ENCODE peak calls at places on chromosomes 5 and 9, in five cellular contexts. A, C, X, R and P are unnamed samples. For H3K36me3, the result is how much of the 10 kb centered on the place peaks cover.

GRCh38 chr5:122870219-122870856 is 24.9 kb downstream of the SNX24 start:
- DNase-seq in A (no peak), C (no peak), X (peak), R (no peak), P (no peak)

GRCh38 chr9:119370816-119371215 is 1.6 kb upstream of the BRINP1 start:
- DNase-seq in A (peak), C (peak), X (peak), R (peak), P (peak)

GRCh38 chr9:133533878-133534277 is 626 bp upstream of the ADAMTSL2 start:
- DNase-seq in A (no peak), C (no peak), X (peak), R (no peak), P (no peak)

GRCh38 chr9:133855802-133856592 is 117.8 kb upstream of the SARDH start:
- DNase-seq in A (no peak), C (no peak), X (peak), R (peak), P (peak)

GRCh38 chr5:132466453-132467291 is 23.9 kb downstream of the IRF1 start:
- DNase-seq in A (no peak), C (peak), X (peak), R (peak), P (peak)

GRCh38 chr5:56299212-56299611 is 66.1 kb upstream of the ANKRD55 start:
- DNase-seq in A (no peak), C (peak), X (no peak), R (no peak), P (no peak)

GRCh38 chr5:79588645-79589044 is 23.6 kb upstream of the TENT2 start:
- DNase-seq in A (no peak), C (no peak), X (no peak), R (no peak), P (no peak)

GRCh38 chr5:1073239-1074102 is 38.4 kb downstream of the SLC12A7 start:
- DNase-seq in A (no peak), C (no peak), X (no peak), R (no peak), P (no peak)

GRCh38 chr5:88687253-88687955 is 195.6 kb downstream of the MEF2C start:
- DNase-seq in A (no peak), C (no peak), X (no peak), R (no peak), P (no peak)

GRCh38 chr9:22913026-22913425 is 466.4 kb downstream of the DMRTA1 start:
- DNase-seq in A (no peak), C (no peak), X (peak), R (no peak), P (no peak)

GRCh38 chr9:13899924-13900323 is 414.0 kb downstream of the NFIB start:
- DNase-seq in A (no peak), C (no peak), X (no peak), R (no peak), P (peak)

GRCh38 chr9:2623046-2623865 is 1.7 kb downstream of the VLDLR start:
- DNase-seq in A (no peak), C (peak), X (peak), R (peak), P (peak)

GRCh38 chr5:79929095-79929494 is 62.0 kb downstream of the MTX3 start:
- DNase-seq in A (no peak), C (no peak), X (no peak), R (no peak), P (no peak)

GRCh38 chr5:138051441-138052296 is 18.8 kb upstream of the FAM13B start:
- DNase-seq in A (no peak), C (no peak), X (no peak), R (no peak), P (no peak)

GRCh38 chr5:7991125-7991821 is 122.3 kb downstream of the MTRR start:
- DNase-seq in A (peak), C (no peak), X (no peak), R (no peak), P (no peak)

GRCh38 chr5:151492729-151493128 is 45.3 kb downstream of the SLC36A1 start:
- DNase-seq in A (peak), C (no peak), X (peak), R (no peak), P (no peak)

GRCh38 chr9:120663380-120663779 is 50.9 kb downstream of the MEGF9 start:
- DNase-seq in A (no peak), C (no peak), X (no peak), R (no peak), P (no peak)

GRCh38 chr5:143932584-143932983 is 120.6 kb downstream of the HMHB1 start:
- DNase-seq in A (no peak), C (no peak), X (no peak), R (no peak), P (no peak)

GRCh38 chr9:134190232-134191121 is 26.1 kb upstream of the RNU6ATAC start:
- DNase-seq in A (no peak), C (no peak), X (no peak), R (no peak), P (peak)

GRCh38 chr5:18745591-18745987 is 1111.3 kb downstream of the TAF11L14 start:
- DNase-seq in A (peak), C (no peak), X (no peak), R (peak), P (peak)

GRCh38 chr5:53922508-53923498 is 362.4 kb downstream of the NDUFS4 start:
- DNase-seq in A (no peak), C (no peak), X (no peak), R (no peak), P (no peak)

GRCh38 chr9:131641618-131642495 is 96.5 kb downstream of the PRRT1B start:
- DNase-seq in A (no peak), C (no peak), X (peak), R (no peak), P (no peak)

GRCh38 chr5:27778121-27778520 is 739.7 kb upstream of the CDH9 start:
- DNase-seq in A (no peak), C (no peak), X (no peak), R (no peak), P (no peak)

GRCh38 chr9:134811079-134811672 is 69.4 kb upstream of the FCN2 start:
- DNase-seq in A (no peak), C (no peak), X (no peak), R (no peak), P (no peak)

GRCh38 chr5:94558028-94558427 is 60.4 kb downstream of the KIAA0825 start:
- DNase-seq in A (no peak), C (no peak), X (no peak), R (no peak), P (no peak)

GRCh38 chr5:7471710-7472109 is 75.8 kb downstream of the ADCY2 start:
- DNase-seq in A (no peak), C (no peak), X (no peak), R (no peak), P (no peak)

GRCh38 chr9:93127395-93127911 is 6.6 kb downstream of the NINJ1 start:
- DNase-seq in A (no peak), C (peak), X (peak), R (no peak), P (peak)

GRCh38 chr5:173598686-173599085 is 17.8 kb downstream of the BOD1 start:
- DNase-seq in A (no peak), C (no peak), X (peak), R (no peak), P (no peak)

GRCh38 chr9:90002299-90003045 is 397.7 kb downstream of the GADD45G start:
- DNase-seq in A (no peak), C (no peak), X (no peak), R (no peak), P (no peak)

GRCh38 chr9:91316093-91316492 is 45.6 kb downstream of the AUH start:
- DNase-seq in A (no peak), C (no peak), X (no peak), R (no peak), P (no peak)

GRCh38 chr9:91320299-91320698 is 41.4 kb downstream of the AUH start:
- DNase-seq in A (no peak), C (no peak), X (no peak), R (no peak), P (no peak)

DNA sequence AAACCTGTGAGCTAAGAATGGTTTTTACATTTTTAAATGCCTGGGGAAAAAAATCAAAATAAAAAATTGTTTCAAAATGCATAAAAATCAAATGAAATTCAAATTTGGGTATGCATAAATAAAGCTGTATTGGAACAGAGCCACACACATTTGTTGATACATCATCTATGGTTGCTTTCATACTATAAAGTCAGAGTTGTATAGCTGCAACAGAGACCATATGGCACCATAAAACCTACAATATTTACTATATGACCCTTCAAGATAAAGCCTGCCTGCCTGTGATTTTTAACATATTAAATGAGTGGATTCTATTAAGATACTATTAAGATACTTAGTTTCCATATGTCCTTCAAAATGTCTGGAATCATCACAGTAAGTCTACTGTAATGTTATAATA is 40.0 kb downstream of the AUH start:
- DNase-seq in A (no peak), C (no peak), X (no peak), R (no peak), P (no peak)
- H3K36me3 ChIP-seq in A (under half), C (under half), X (under half), R (under half), P (under half)

GRCh38 chr5:38167562-38167996 is 90.8 kb upstream of the EGFLAM start:
- DNase-seq in A (no peak), C (peak), X (no peak), R (no peak), P (no peak)
- H3K4me3 ChIP-seq in A (no peak), C (peak), X (no peak), R (no peak), P (no peak)

GRCh38 chr9:103266064-103266463 is 270.9 kb downstream of the CYLC2 start:
- DNase-seq in A (no peak), C (no peak), X (no peak), R (no peak), P (no peak)
- TF ChIP-seq CTCF in A (no peak), C (no peak), X (no peak), R (no peak), P (no peak)

GRCh38 chr5:14745188-14745563 is 80.7 kb downstream of the OTULIN start:
- DNase-seq in A (no peak), C (no peak), X (no peak), R (no peak), P (no peak)

GRCh38 chr5:14743601-14744295 is 79.2 kb downstream of the OTULIN start:
- DNase-seq in A (peak), C (no peak), X (peak), R (no peak), P (no peak)

GRCh38 chr5:14748180-14748900 is 83.8 kb downstream of the OTULIN start:
- DNase-seq in A (peak), C (no peak), X (no peak), R (no peak), P (no peak)

GRCh38 chr5:14744296-14745187 is 80.0 kb downstream of the OTULIN start:
- DNase-seq in A (no peak), C (peak), X (no peak), R (peak), P (no peak)

DNA sequence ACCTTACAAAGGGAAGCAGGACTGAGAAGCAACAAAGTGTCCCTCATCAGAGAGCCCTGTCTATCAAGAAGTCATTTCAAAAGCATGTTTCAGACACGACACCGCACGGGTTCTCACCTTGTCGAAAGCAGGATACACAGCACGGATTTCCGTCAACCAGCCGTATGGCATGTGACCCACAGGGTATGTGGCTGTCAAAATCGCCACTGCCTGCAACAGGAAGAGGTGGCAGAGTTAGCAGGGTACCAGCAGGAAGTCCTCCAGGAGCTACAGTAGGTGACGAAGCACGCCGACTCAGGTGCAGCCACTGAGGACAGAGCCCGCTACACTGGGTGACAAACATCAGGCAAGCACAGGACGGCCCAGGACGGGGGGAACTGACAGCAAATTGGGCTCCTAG is 81.2 kb downstream of the OTULIN start:
- DNase-seq in A (no peak), C (no peak), X (no peak), R (no peak), P (no peak)
- H3K36me3 ChIP-seq in A (under half), C (half or more), X (under half), R (under half), P (under half)